ENCODE peak calls at places on chromosomes 6 and 20, in four cellular contexts. B is psoas muscle, X is lower lobe of right lung, U is esophagus squamous epithelium. D is an unnamed sample.

GRCh38 chr6:14228571-14228970 is 111.0 kb downstream of the CD83 start:
- DNase-seq in B (no peak), X (no peak), U (no peak), D (peak; percentile 27)

GRCh38 chr20:40991181-40991889 is 37.3 kb upstream of the TOP1 start:
- DNase-seq in B (no peak), X (peak; percentile 60), U (no peak), D (no peak)

GRCh38 chr20:49724637-49725606 is 11.2 kb upstream of the B4GALT5 start:
- DNase-seq in B (peak; percentile 69), X (peak; percentile 64), U (no peak), D (peak; percentile 68)

GRCh38 chr6:84333827-84334226 is 106.4 kb upstream of the CEP162 start:
- DNase-seq in B (no peak), X (no peak), U (no peak), D (no peak)

GRCh38 chr20:58014628-58015315 is 213.7 kb downstream of the ANKRD60 start:
- DNase-seq in B (no peak), X (no peak), U (no peak), D (no peak)

GRCh38 chr20:25039697-25040437 is 18.1 kb downstream of the ACSS1 start:
- DNase-seq in B (peak; percentile 97), X (peak; percentile 85), U (no peak), D (no peak)

GRCh38 chr20:4444404-4444803 is 277.3 kb upstream of the PRND start:
- DNase-seq in B (no peak), X (no peak), U (no peak), D (no peak)

GRCh38 chr6:17729223-17730077 is 22.7 kb upstream of the NUP153 start:
- DNase-seq in B (no peak), X (no peak), U (no peak), D (no peak)

GRCh38 chr20:63626424-63627128 is at the start of gene GMEB2:
- DNase-seq in B (peak; percentile 89), X (peak; percentile 83), U (no peak), D (no peak)

GRCh38 chr6:6560909-6561308 is 27.6 kb upstream of the LY86 start:
- DNase-seq in B (no peak), X (no peak), U (no peak), D (no peak)

GRCh38 chr20:23640018-23640872 is 2.5 kb upstream of the CST3 start:
- DNase-seq in B (no peak), X (no peak), U (no peak), D (no peak)

GRCh38 chr6:168051648-168052047 is 27.4 kb downstream of the FRMD1 start:
- DNase-seq in B (no peak), X (no peak), U (no peak), D (no peak)

GRCh38 chr20:21396045-21396893 is 1.1 kb downstream of the NKX2-4 start:
- DNase-seq in B (no peak), X (peak; percentile 47), U (no peak), D (no peak)

GRCh38 chr20:41200446-41201202 is 63.3 kb downstream of the PLCG1 start:
- DNase-seq in B (no peak), X (no peak), U (no peak), D (no peak)

GRCh38 chr6:161418458-161418945 is 144.6 kb upstream of the AGPAT4 start:
- DNase-seq in B (no peak), X (no peak), U (no peak), D (peak; percentile 81)

GRCh38 chr6:5318617-5319016 is 57.3 kb downstream of the FARS2 start:
- DNase-seq in B (no peak), X (no peak), U (no peak), D (no peak)

GRCh38 chr6:47360388-47360787 is 50.7 kb upstream of the TNFRSF21 start:
- DNase-seq in B (no peak), X (no peak), U (no peak), D (no peak)

GRCh38 chr6:108477034-108477433 is 83.7 kb upstream of the FOXO3 start:
- DNase-seq in B (no peak), X (no peak), U (no peak), D (no peak)

GRCh38 chr20:20624914-20625313 is 87.5 kb downstream of the RALGAPA2 start:
- DNase-seq in B (no peak), X (no peak), U (no peak), D (no peak)

GRCh38 chr6:139820191-139820590 is 445.7 kb upstream of the CITED2 start:
- DNase-seq in B (no peak), X (no peak), U (no peak), D (peak; percentile 42)

GRCh38 chr6:150928882-150929281 is 63.4 kb downstream of the MTHFD1L start:
- DNase-seq in B (no peak), X (no peak), U (no peak), D (no peak)

GRCh38 chr6:119077643-119078448 is 618 bp downstream of the FAM184A start:
- DNase-seq in B (peak; percentile 64), X (peak; percentile 67), U (no peak), D (peak; percentile 36)

GRCh38 chr6:118387921-118388701 is 160.0 kb upstream of the PLN start:
- DNase-seq in B (no peak), X (no peak), U (no peak), D (peak; percentile 77)

GRCh38 chr20:10350188-10350842 is 83.7 kb downstream of the MKKS start:
- DNase-seq in B (no peak), X (no peak), U (no peak), D (no peak)

GRCh38 chr6:87779542-87779941 is 77.5 kb upstream of the AKIRIN2 start:
- DNase-seq in B (no peak), X (no peak), U (no peak), D (no peak)

GRCh38 chr6:144574796-144575195 is 289.7 kb downstream of the UTRN start:
- DNase-seq in B (no peak), X (no peak), U (no peak), D (no peak)

GRCh38 chr6:114398481-114398880 is 55.7 kb upstream of the HS3ST5 start:
- DNase-seq in B (no peak), X (no peak), U (no peak), D (no peak)

GRCh38 chr20:48697845-48698491 is 129.8 kb downstream of the PREX1 start:
- DNase-seq in B (peak; percentile 88), X (peak; percentile 93), U (no peak), D (peak; percentile 97)

GRCh38 chr6:80508885-80509630 is 402.6 kb downstream of the BCKDHB start:
- DNase-seq in B (no peak), X (no peak), U (no peak), D (peak; percentile 66)

GRCh38 chr20:10492065-10492464 is 57.0 kb downstream of the SLX4IP start:
- DNase-seq in B (no peak), X (no peak), U (no peak), D (peak; percentile 84)

GRCh38 chr6:158642805-158643489 is 1.6 kb downstream of the DYNLT1 start:
- DNase-seq in B (no peak), X (no peak), U (no peak), D (peak; percentile 25)

DNA sequence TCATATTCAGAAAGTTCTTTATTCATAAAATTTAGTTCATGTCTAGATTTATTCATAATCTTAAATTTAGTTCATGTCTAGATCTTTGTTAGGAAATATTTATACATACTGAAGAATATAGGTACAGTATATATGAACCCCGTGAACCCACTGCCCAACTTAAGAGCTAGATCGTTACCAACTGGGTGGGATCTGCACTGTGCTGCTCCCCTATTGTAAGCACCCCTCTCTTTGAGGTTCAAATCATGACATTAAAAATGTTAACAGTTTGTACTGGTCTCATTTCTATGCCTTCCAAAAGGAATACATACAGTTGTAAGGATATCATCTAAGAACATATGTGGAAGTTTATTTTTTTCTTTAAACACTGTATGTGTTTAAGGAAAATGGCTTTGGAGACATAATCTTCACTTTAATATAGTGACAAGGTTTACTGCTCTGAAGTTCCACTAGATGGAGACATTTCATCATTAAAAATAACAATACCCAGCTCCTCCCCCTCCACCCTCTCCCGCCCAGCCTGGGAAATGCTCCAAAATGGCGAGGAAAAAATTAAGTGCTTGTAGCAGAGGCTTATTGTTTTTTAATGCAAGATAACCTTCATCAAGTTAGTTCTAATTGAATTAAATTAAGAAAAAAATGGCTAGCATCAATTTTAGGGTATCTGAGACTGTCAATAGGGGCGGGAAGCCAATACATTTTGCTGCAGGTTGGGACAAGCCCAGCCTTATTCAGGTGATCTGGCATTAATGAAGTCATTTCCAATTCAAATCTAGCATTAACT is 104.1 kb upstream of the TRAF3IP2 start:
- DNase-seq in B (peak; percentile 73), X (no peak), U (no peak), D (peak; percentile 73)
- H3K4me3 ChIP-seq in B (peak overlapping the region; percentile 61), X (peak overlapping the region; percentile 25), U (no peak overlapping the region), D (no peak overlapping the region)

GRCh38 chr6:163963205-163964120 is 548.9 kb downstream of the QKI start:
- DNase-seq in B (peak; percentile 63), X (no peak), U (no peak), D (no peak)
- H3K27ac ChIP-seq in B (peak overlapping the region; percentile 95), X (no peak overlapping the region), U (no peak overlapping the region), D (peak overlapping the region; percentile 93)

GRCh38 chr6:165848099-165848461 is 185.0 kb upstream of the PDE10A start:
- DNase-seq in B (no peak), X (no peak), U (no peak), D (no peak)
- TF ChIP-seq CTCF in B (no peak), X (no peak), U (no peak), D (peak; percentile 28)

DNA sequence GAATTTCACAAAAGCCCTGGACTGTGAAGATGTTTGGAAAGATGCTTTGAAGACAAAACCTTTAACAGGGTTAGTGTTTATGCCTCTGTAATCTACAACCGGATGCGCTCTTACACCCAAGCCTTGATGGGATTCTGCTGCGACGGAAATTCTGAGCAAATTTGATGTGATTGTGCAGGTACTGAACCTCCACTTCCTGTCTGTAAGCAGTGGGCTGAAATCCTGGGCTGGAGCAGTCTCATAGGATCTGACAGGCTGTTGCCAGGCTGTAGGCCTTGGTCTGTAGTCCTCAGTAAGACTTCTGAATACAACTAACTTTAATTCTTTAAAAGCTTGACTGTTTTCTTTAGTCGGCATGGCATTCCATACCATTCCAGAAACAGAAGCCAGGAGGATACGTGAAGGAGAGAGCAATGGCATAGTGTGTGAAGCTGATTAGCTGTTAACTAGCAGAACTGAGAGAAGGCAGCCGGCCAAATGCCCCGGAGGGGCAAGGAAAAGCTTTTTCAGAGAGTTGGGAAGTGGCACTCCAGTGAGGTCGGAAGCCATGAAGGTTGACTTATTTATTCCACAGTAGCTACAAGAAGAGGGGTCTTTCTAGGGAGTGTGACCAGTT is 68.3 kb downstream of the ADTRP start:
- DNase-seq in B (no peak), X (no peak), U (no peak), D (no peak)
- H3K4me3 ChIP-seq in B (no peak overlapping the region), X (no peak overlapping the region), U (no peak overlapping the region), D (no peak overlapping the region)

GRCh38 chr6:2716926-2717700 is 33.6 kb downstream of the MYLK4 start:
- DNase-seq in B (no peak), X (no peak), U (no peak), D (no peak)

GRCh38 chr6:2712102-2712501 is 38.6 kb downstream of the MYLK4 start:
- DNase-seq in B (peak; percentile 71), X (no peak), U (no peak), D (no peak)

GRCh38 chr6:2713473-2714358 is 37.0 kb downstream of the MYLK4 start:
- DNase-seq in B (peak; percentile 71), X (no peak), U (no peak), D (no peak)

GRCh38 chr6:2715737-2716136 is 35.0 kb downstream of the MYLK4 start:
- DNase-seq in B (no peak), X (no peak), U (no peak), D (no peak)

DNA sequence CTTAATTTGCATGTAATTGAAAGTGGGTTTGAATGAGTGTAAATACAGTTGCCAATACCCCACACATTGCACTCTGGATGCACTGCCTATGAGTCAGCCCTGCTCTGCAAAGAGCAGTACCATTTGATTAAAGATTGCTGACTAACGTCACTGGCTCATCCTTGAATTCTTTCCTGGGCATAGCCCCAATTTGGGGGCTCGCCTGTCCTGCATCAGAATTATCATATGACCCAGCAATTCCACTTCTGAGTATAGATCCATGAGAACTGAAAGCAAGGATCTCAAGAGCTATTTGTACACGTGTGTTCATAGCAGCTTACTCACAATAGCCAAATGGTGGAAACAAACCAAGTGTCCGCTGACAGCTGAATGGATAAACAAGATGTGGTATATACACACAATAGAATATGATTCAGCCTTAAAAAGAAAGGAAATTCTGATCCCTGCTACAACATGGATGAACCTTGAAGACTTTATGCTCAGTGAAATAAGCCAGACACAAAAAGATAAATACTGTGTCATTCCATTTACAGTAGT is 36.3 kb downstream of the MYLK4 start:
- DNase-seq in B (no peak), X (no peak), U (no peak), D (no peak)
- H3K27ac ChIP-seq in B (peak overlapping the region; percentile 81), X (no peak overlapping the region), U (no peak overlapping the region), D (no peak overlapping the region)